ENCODE peak calls at places on chromosomes 6 and 20, in eight cellular contexts. X is cardiac muscle cell; B is CD8-positive, alpha-beta memory T cell; E is left ventricle myocardium inferior; R is GM12878; Y is PC-9; C is heart left ventricle; F is CD4-positive, CD25-positive, alpha-beta regulatory T cell. I is an unnamed sample.

GRCh38 chr20:50285376-50286173 is 94.9 kb downstream of the CEBPB start:
- DNase-seq in X (peak), B (no peak), F (no peak), Y (peak), R (peak), C (peak), E (no peak), I (no peak)

GRCh38 chr6:5866547-5867051 is 140.1 kb downstream of the NRN1 start:
- DNase-seq in C (no peak), F (no peak), X (peak), B (no peak), E (no peak), Y (peak), R (no peak), I (no peak)

GRCh38 chr6:156876302-156876701 is 99.1 kb downstream of the ARID1B start:
- DNase-seq in F (no peak), Y (no peak), C (peak), E (peak), B (no peak), X (no peak), R (no peak), I (peak)

GRCh38 chr6:33018904-33019303 is 9.5 kb upstream of the HLA-DOA start:
- DNase-seq in C (peak), R (peak), B (peak), F (no peak), E (peak), X (peak), Y (no peak), I (peak)

GRCh38 chr20:38209736-38210405 is 44.8 kb upstream of the TGM2 start:
- DNase-seq in F (no peak), C (no peak), Y (no peak), B (no peak), X (no peak), R (no peak), E (no peak), I (no peak)

GRCh38 chr6:20370801-20371200 is 30.9 kb upstream of the E2F3 start:
- DNase-seq in R (no peak), Y (no peak), X (no peak), B (no peak), E (no peak), C (no peak), F (no peak), I (no peak)

GRCh38 chr6:160765412-160765811 is 63.4 kb downstream of the PLG start:
- DNase-seq in F (no peak), C (no peak), E (no peak), B (no peak), R (no peak), X (no peak), Y (no peak), I (no peak)

GRCh38 chr20:54132612-54133433 is 41.0 kb downstream of the CYP24A1 start:
- DNase-seq in X (peak), Y (peak), F (no peak), E (no peak), R (no peak), C (no peak), B (no peak), I (no peak)

GRCh38 chr20:49594143-49594928 is 26.4 kb upstream of the PTGIS start:
- DNase-seq in Y (peak), X (peak), B (peak), E (peak), F (no peak), R (no peak), C (peak), I (peak)

GRCh38 chr20:37796121-37796520 is 102.3 kb downstream of the CTNNBL1 start:
- DNase-seq in B (no peak), Y (no peak), R (no peak), E (no peak), C (no peak), X (peak), F (no peak), I (no peak)

GRCh38 chr6:14717307-14717706 is 528.6 kb upstream of the JARID2 start:
- DNase-seq in F (no peak), R (no peak), X (no peak), C (no peak), Y (no peak), E (no peak), B (no peak), I (no peak)

DNA sequence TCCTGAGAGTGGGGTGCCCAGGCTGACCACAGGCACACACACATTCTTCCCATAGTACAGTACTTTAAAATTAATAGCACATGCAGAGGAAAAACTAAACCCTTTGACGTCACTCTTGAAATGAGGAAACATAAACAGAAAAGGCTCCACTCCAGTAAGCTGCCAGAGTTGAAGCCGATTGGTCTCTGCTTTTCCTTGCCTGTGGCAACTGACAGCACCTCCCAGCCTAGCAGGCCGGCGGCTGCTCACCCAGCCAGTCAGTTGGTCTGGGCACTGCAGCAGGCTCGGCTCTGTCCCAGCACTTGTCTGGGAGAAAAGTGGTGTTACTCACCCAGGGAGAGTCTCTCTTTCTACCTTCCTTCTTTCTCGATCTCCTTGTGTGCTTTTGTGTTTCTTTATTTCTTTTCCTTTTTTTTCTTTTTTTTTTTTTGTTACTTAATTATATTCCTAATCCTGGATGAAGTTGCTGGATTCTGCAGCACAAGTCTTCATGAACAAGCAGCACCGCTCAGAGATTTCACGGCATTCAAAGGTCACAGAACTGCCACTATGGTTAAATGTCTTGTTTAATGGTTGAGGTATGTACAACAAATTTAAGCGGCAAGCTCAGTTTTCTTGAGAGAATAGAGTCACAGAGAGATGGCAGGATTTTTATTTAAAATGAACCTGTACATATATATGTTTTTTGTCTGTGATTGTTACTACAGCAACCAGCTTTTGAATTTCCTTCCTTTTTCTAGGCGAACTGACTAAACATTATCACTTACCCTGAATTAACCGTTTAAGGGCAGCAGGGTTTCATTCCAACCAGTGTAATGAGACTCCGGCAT is at the start of gene PDE7B:
- DNase-seq in C (peak), X (peak), Y (peak), F (peak), E (peak), B (no peak), R (no peak), I (peak)
- H3K27ac ChIP-seq in C (peak), X (no peak), Y (no peak), F (no peak), E (peak), B (no peak), R (no peak), I (peak)

GRCh38 chr6:106569444-106569843 is 59.9 kb downstream of the RTN4IP1 start:
- DNase-seq in F (no peak), E (no peak), C (no peak), Y (no peak), R (no peak), X (no peak), B (no peak), I (no peak)

GRCh38 chr6:106572436-106572835 is 56.9 kb downstream of the RTN4IP1 start:
- DNase-seq in Y (no peak), C (no peak), E (no peak), B (no peak), F (no peak), X (no peak), R (no peak), I (no peak)

GRCh38 chr6:106572875-106573575 is 56.3 kb downstream of the RTN4IP1 start:
- DNase-seq in C (no peak), R (no peak), Y (no peak), B (no peak), E (no peak), F (no peak), X (no peak), I (no peak)

GRCh38 chr6:106579281-106579680 is 50.0 kb downstream of the RTN4IP1 start:
- DNase-seq in F (no peak), R (no peak), C (no peak), B (no peak), E (no peak), X (no peak), Y (no peak), I (no peak)

GRCh38 chr6:106574729-106575458 is 54.4 kb downstream of the RTN4IP1 start:
- DNase-seq in X (peak), C (no peak), Y (peak), F (no peak), B (no peak), E (no peak), R (no peak), I (no peak)
- H3K27ac ChIP-seq in X (no peak), C (peak), Y (no peak), F (no peak), B (no peak), E (no peak), R (no peak), I (no peak)

GRCh38 chr6:77143659-77144447 is 319.4 kb downstream of the HTR1B start:
- DNase-seq in B (no peak), R (no peak), C (no peak), F (no peak), Y (no peak), E (no peak), X (no peak), I (no peak)
- H3K27ac ChIP-seq in B (no peak), R (no peak), C (no peak), F (no peak), Y (no peak), E (no peak), X (no peak), I (no peak)

GRCh38 chr6:139519097-139519496 is 144.6 kb upstream of the CITED2 start:
- DNase-seq in R (no peak), B (no peak), X (no peak), Y (no peak), C (no peak), F (no peak), E (no peak), I (no peak)
- H3K27ac ChIP-seq in R (no peak), B (no peak), X (peak), Y (no peak), C (no peak), F (no peak), E (no peak), I (no peak)

GRCh38 chr6:39816744-39817143 is 24.6 kb downstream of the DAAM2 start:
- DNase-seq in X (no peak), Y (no peak), F (no peak), R (no peak), E (no peak), B (no peak), C (no peak), I (no peak)
- H3K27ac ChIP-seq in X (no peak), Y (no peak), F (no peak), R (no peak), E (no peak), B (no peak), C (peak), I (no peak)

GRCh38 chr20:26163890-26164289 is 467.2 kb upstream of the ZNF337 start:
- DNase-seq in C (no peak), R (no peak), X (peak), B (no peak), E (no peak), F (no peak), Y (peak), I (no peak)

GRCh38 chr20:26167499-26167898 is 470.8 kb upstream of the ZNF337 start:
- DNase-seq in R (no peak), C (no peak), X (peak), Y (no peak), B (no peak), E (no peak), F (no peak), I (no peak)

GRCh38 chr20:26169506-26169905 is 472.9 kb upstream of the ZNF337 start:
- DNase-seq in B (no peak), X (peak), E (no peak), R (no peak), Y (no peak), F (no peak), C (no peak), I (no peak)
- H3K27ac ChIP-seq in B (no peak), X (no peak), E (no peak), R (no peak), Y (no peak), F (no peak), C (no peak), I (no peak)

GRCh38 chr20:33679758-33680485 is 5.7 kb upstream of the NECAB3 start:
- DNase-seq in X (no peak), F (no peak), R (peak), C (no peak), Y (peak), B (peak), E (no peak), I (no peak)

GRCh38 chr20:33675127-33675954 is 1.1 kb upstream of the NECAB3 start:
- DNase-seq in F (no peak), E (no peak), C (no peak), B (no peak), R (no peak), X (peak), Y (no peak), I (no peak)

GRCh38 chr20:33676652-33677645 is 2.7 kb upstream of the NECAB3 start:
- DNase-seq in C (no peak), B (no peak), E (no peak), Y (peak), R (no peak), X (no peak), F (no peak), I (no peak)

GRCh38 chr20:33676121-33676520 is 1.9 kb upstream of the NECAB3 start:
- DNase-seq in Y (peak), X (no peak), B (no peak), E (no peak), R (no peak), C (no peak), F (no peak), I (no peak)

DNA sequence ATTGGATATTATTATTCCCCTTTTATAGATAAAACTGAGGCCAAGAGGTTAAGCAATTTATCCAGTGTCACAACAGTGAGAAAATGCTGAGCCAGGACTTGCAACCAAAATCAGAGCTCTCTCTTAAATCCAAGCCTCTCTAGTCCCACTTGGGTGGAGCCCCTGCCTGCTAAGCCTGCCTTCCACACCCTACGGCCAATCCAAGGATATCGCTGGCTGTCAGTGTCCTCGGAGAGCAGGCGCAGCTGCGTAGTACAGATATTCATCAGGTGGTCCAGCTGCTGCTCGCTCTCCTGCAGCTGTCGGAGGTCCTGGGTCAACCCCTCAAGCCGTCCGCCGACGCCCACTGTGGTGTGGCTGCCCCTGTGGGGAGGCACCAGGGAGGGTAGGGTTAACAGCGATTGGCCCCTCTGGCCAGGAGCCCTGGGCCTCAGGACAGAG is 3.8 kb upstream of the NECAB3 start:
- DNase-seq in B (no peak), Y (peak), X (no peak), C (peak), E (peak), F (no peak), R (no peak), I (peak)
- H3K27ac ChIP-seq in B (no peak), Y (no peak), X (no peak), C (no peak), E (peak), F (peak), R (no peak), I (no peak)

GRCh38 chr6:119830494-119831295 is 481.1 kb upstream of the MAN1A1 start:
- DNase-seq in E (no peak), C (no peak), Y (peak), F (no peak), R (no peak), X (peak), B (no peak), I (no peak)
- H3K27ac ChIP-seq in E (no peak), C (no peak), Y (peak), F (no peak), R (no peak), X (no peak), B (no peak), I (no peak)

GRCh38 chr6:31546962-31547726 is at the start of gene NFKBIL1:
- DNase-seq in E (peak), B (peak), F (peak), X (peak), Y (peak), C (peak), R (peak), I (peak)

GRCh38 chr6:31546339-31546961 is at the start of gene ATP6V1G2:
- DNase-seq in E (peak), B (peak), X (peak), Y (peak), F (peak), R (peak), C (peak), I (peak)

GRCh38 chr6:31547727-31548422 is 467 bp downstream of the NFKBIL1 start:
- DNase-seq in R (no peak), E (no peak), X (no peak), C (no peak), F (no peak), B (no peak), Y (no peak), I (no peak)

GRCh38 chr6:31545291-31545690 is 1.1 kb downstream of the ATP6V1G2 start:
- DNase-seq in F (no peak), B (no peak), C (no peak), X (no peak), R (no peak), E (no peak), Y (no peak), I (no peak)

GRCh38 chr6:31548423-31548873 is 1.0 kb downstream of the NFKBIL1 start:
- DNase-seq in E (no peak), R (no peak), B (no peak), X (no peak), Y (no peak), C (no peak), F (no peak), I (no peak)
- H3K27ac ChIP-seq in E (peak), R (peak), B (peak), X (peak), Y (no peak), C (peak), F (peak), I (peak)